ENCODE peak calls at places on chromosomes 4 and X, in five cellular contexts. P is HepG2, T is endothelial cell of umbilical vein, Z is K562, M is A549. G is an unnamed sample.

GRCh38 chr4:25666031-25666630 is 10.5 kb downstream of the SLC34A2 start:
- DNase-seq in P (no peak), T (no peak), Z (no peak), M (no peak), G (no peak)

GRCh38 chrX:66050140-66050569 is 10.3 kb upstream of the VSIG4 start:
- DNase-seq in M (no peak), T (no peak), P (no peak), Z (peak), G (peak)

GRCh38 chr4:156974264-156974663 is 2.7 kb upstream of the PDGFC start:
- DNase-seq in P (no peak), M (no peak), Z (no peak), T (no peak), G (no peak)

GRCh38 chr4:154781126-154781982 is at the start of gene RBM46:
- DNase-seq in M (no peak), P (no peak), Z (peak), T (no peak), G (no peak)

GRCh38 chr4:102871772-102872171 is 3.0 kb downstream of the CISD2 start:
- DNase-seq in P (no peak), T (no peak), Z (peak), M (no peak), G (peak)

GRCh38 chrX:130173190-130173895 is 1.6 kb downstream of the RAB33A start:
- DNase-seq in P (no peak), T (peak), M (no peak), Z (peak), G (peak)

GRCh38 chrX:107669885-107670628 is 41.7 kb downstream of the PRPS1 start:
- DNase-seq in T (no peak), M (no peak), P (no peak), Z (no peak), G (no peak)

GRCh38 chrX:38639730-38640129 is 78.4 kb downstream of the TSPAN7 start:
- DNase-seq in M (no peak), Z (no peak), T (no peak), P (no peak), G (no peak)

GRCh38 chr4:73776363-73776762 is 36.0 kb downstream of the CXCL8 start:
- DNase-seq in M (no peak), P (peak), T (peak), Z (peak), G (peak)

GRCh38 chr4:109921384-109921808 is 8.7 kb downstream of the EGF start:
- DNase-seq in M (peak), P (no peak), Z (no peak), T (no peak), G (no peak)

GRCh38 chr4:152572417-152573086 is 36.7 kb upstream of the FBXW7 start:
- DNase-seq in Z (no peak), P (no peak), M (no peak), T (peak), G (peak)

GRCh38 chr4:74764119-74764518 is 30.2 kb downstream of the BTC start:
- DNase-seq in P (no peak), T (no peak), M (no peak), Z (no peak), G (no peak)

GRCh38 chr4:65083076-65083475 is 587.2 kb downstream of the EPHA5 start:
- DNase-seq in M (no peak), Z (no peak), P (no peak), T (no peak), G (no peak)

GRCh38 chr4:37976513-37976912 is 16.3 kb downstream of the PTTG2 start:
- DNase-seq in M (no peak), Z (no peak), T (peak), P (peak), G (no peak)

GRCh38 chr4:25161599-25161960 is 1.3 kb upstream of the SEPSECS start:
- DNase-seq in Z (peak), T (no peak), P (no peak), M (no peak), G (peak)

GRCh38 chr4:155734065-155734464 is 24.8 kb upstream of the GUCY1B1 start:
- DNase-seq in M (no peak), T (no peak), P (no peak), Z (no peak), G (no peak)

GRCh38 chr4:141307241-141307689 is 86.6 kb downstream of the ZNF330 start:
- DNase-seq in P (peak), Z (peak), M (peak), T (peak), G (peak)

GRCh38 chrX:133921764-133922389 is 63.5 kb downstream of the GPC3 start:
- DNase-seq in T (peak), Z (peak), P (peak), M (peak), G (peak)

GRCh38 chrX:151153086-151153485 is 23.3 kb upstream of the GPR50 start:
- DNase-seq in P (peak), M (no peak), T (no peak), Z (peak), G (peak)

GRCh38 chr4:129682586-129682985 is 586.6 kb downstream of the C4orf33 start:
- DNase-seq in P (no peak), Z (no peak), M (no peak), T (peak), G (peak)

GRCh38 chrX:8692886-8693285 is 39.1 kb downstream of the ANOS1 start:
- DNase-seq in P (no peak), Z (no peak), T (peak), M (no peak), G (no peak)

GRCh38 chr4:148431401-148431800 is 10.8 kb downstream of the NR3C2 start:
- DNase-seq in Z (no peak), T (no peak), M (no peak), P (peak), G (no peak)

GRCh38 chr4:185726931-185727330 is 85.1 kb downstream of the SORBS2 start:
- DNase-seq in P (no peak), M (no peak), T (no peak), Z (no peak), G (no peak)

GRCh38 chrX:19579485-19579884 is 64.2 kb upstream of the MAP3K15 start:
- DNase-seq in T (peak), P (no peak), Z (no peak), M (no peak), G (no peak)

GRCh38 chrX:13293700-13294099 is 26.2 kb downstream of the ATXN3L start:
- DNase-seq in P (no peak), T (peak), M (no peak), Z (no peak), G (no peak)

GRCh38 chrX:24150051-24150790 is 692 bp downstream of the ZFX start:
- DNase-seq in P (peak), M (peak), T (peak), Z (peak), G (peak)

GRCh38 chr4:183571350-183572076 is 66.7 kb downstream of the ING2 start:
- DNase-seq in P (peak), M (peak), Z (no peak), T (no peak), G (peak)

GRCh38 chrX:8341814-8342590 is 122.6 kb upstream of the VCX3B start:
- DNase-seq in Z (no peak), P (no peak), T (no peak), M (no peak), G (no peak)

GRCh38 chr4:156196722-156197121 is 243.1 kb upstream of the CTSO start:
- DNase-seq in M (no peak), Z (no peak), T (no peak), P (no peak), G (no peak)

GRCh38 chrX:9611436-9612145 is 146.7 kb downstream of the TBL1X start:
- DNase-seq in M (no peak), T (peak), Z (no peak), P (peak), G (no peak)

GRCh38 chrX:137031517-137032377 is 2.0 kb downstream of the GPR101 start:
- DNase-seq in M (no peak), P (no peak), T (peak), Z (peak), G (no peak)

GRCh38 chr4:58808817-58809216 is 1698.6 kb upstream of the IGFBP7 start:
- DNase-seq in M (no peak), Z (no peak), P (no peak), T (no peak), G (no peak)

GRCh38 chr4:10115657-10116624 is 658 bp downstream of the WDR1 start:
- DNase-seq in M (peak), T (no peak), Z (peak), P (peak), G (peak)

GRCh38 chrX:69222103-69223090 is 57.1 kb upstream of the PJA1 start:
- DNase-seq in M (peak), Z (peak), T (peak), P (peak), G (peak)
- TF ChIP-seq MYC in M (no peak), Z (no peak), T (no peak), P (no peak), G (no peak)

GRCh38 chr4:112266823-112267222 is 18.9 kb downstream of the TIFA start:
- DNase-seq in M (no peak), Z (peak), P (no peak), T (peak), G (peak)
- TF ChIP-seq MYC in M (no peak), Z (no peak), P (no peak), T (no peak), G (no peak)

GRCh38 chr4:3484057-3484973 is 21.2 kb downstream of the DOK7 start:
- DNase-seq in T (no peak), Z (no peak), P (peak), M (peak), G (peak)
- TF ChIP-seq MYC in T (no peak), Z (no peak), P (no peak), M (no peak), G (no peak)

GRCh38 chr4:56976283-56976877 is 1.0 kb downstream of the NOA1 start:
- DNase-seq in T (peak), P (peak), M (no peak), Z (peak), G (no peak)

GRCh38 chr4:56978750-56979303 is at the start of gene POLR2B:
- DNase-seq in M (peak), T (peak), Z (peak), P (peak), G (peak)

GRCh38 chr4:56977321-56978012 is at the start of gene NOA1:
- DNase-seq in P (peak), Z (peak), T (peak), M (peak), G (peak)

GRCh38 chr4:56979674-56980073 is 978 bp downstream of the POLR2B start:
- DNase-seq in P (peak), Z (no peak), T (peak), M (no peak), G (peak)

GRCh38 chr4:56976878-56977320 is 507 bp downstream of the NOA1 start:
- DNase-seq in P (peak), Z (peak), M (peak), T (peak), G (no peak)
- TF ChIP-seq MYC in P (no peak), Z (no peak), M (no peak), T (no peak), G (no peak)